ENCODE peak calls at places on chromosome 22, in five cellular contexts. C is NCI-H2081; M is CD4-positive, alpha-beta memory T cell; U is astrocyte of the spinal cord; Q is sciatic nerve. A is an unnamed sample.

GRCh38 chr22:30859714-30860095 is 108.9 kb downstream of the MORC2 start:
- DNase-seq in Q (no peak), U (no peak), C (no peak), M (no peak), A (no peak)

GRCh38 chr22:39559456-39560105 is 11.0 kb upstream of the CACNA1I start:
- DNase-seq in Q (no peak), C (no peak), U (no peak), M (no peak), A (peak; percentile 35)

GRCh38 chr22:28279888-28280287 is 360.8 kb upstream of the PITPNB start:
- DNase-seq in Q (no peak), U (no peak), M (no peak), C (no peak), A (no peak)

GRCh38 chr22:37157516-37158289 is 8.0 kb upstream of the IL2RB start:
- DNase-seq in C (no peak), U (no peak), Q (no peak), M (no peak), A (no peak)

GRCh38 chr22:31630331-31631329 is 31.4 kb downstream of the PISD start:
- DNase-seq in U (peak; percentile 79), M (peak; percentile 89), C (peak; percentile 61), Q (peak; percentile 87), A (peak; percentile 93)

GRCh38 chr22:47151490-47151889 is 389.0 kb downstream of the TBC1D22A start:
- DNase-seq in M (no peak), Q (no peak), U (peak; percentile 52), C (no peak), A (peak; percentile 65)

GRCh38 chr22:36352775-36353507 is 34.8 kb downstream of the MYH9 start:
- DNase-seq in M (peak; percentile 67), C (no peak), U (peak; percentile 93), Q (peak; percentile 90), A (peak; percentile 75)

GRCh38 chr22:39928556-39929401 is 27.9 kb downstream of the GRAP2 start:
- DNase-seq in Q (no peak), C (no peak), M (no peak), U (no peak), A (no peak)